ENCODE peak calls at places on chromosomes 6 and 20, in five cellular contexts. One of them, this sample, is unnamed.

GRCh38 chr6:82237013-82237412 is 10.5 kb downstream of the IBTK start:
- DNase-seq in sigmoid colon: no peak
- DNase-seq in endothelial cell of umbilical vein: peak
- DNase-seq in A549: no peak
- DNase-seq in transverse colon: no peak
- DNase-seq in this sample: no peak

GRCh38 chr6:110331816-110332215 is 26.3 kb downstream of the METTL24 start:
- DNase-seq in sigmoid colon: peak
- DNase-seq in endothelial cell of umbilical vein: no peak
- DNase-seq in A549: no peak
- DNase-seq in transverse colon: peak
- DNase-seq in this sample: no peak

GRCh38 chr6:124800222-124800621 is 162.0 kb upstream of the RNF217 start:
- DNase-seq in sigmoid colon: no peak
- DNase-seq in endothelial cell of umbilical vein: no peak
- DNase-seq in A549: no peak
- DNase-seq in transverse colon: no peak
- DNase-seq in this sample: no peak

GRCh38 chr6:167429353-167429752 is 104.5 kb downstream of the TTLL2 start:
- DNase-seq in sigmoid colon: no peak
- DNase-seq in endothelial cell of umbilical vein: no peak
- DNase-seq in A549: no peak
- DNase-seq in transverse colon: no peak
- DNase-seq in this sample: no peak

GRCh38 chr6:3426817-3427739 is 29.8 kb downstream of the SLC22A23 start:
- DNase-seq in sigmoid colon: no peak
- DNase-seq in endothelial cell of umbilical vein: no peak
- DNase-seq in A549: no peak
- DNase-seq in transverse colon: no peak
- DNase-seq in this sample: no peak

GRCh38 chr6:152094992-152095592 is 287.6 kb downstream of the ESR1 start:
- DNase-seq in sigmoid colon: peak
- DNase-seq in endothelial cell of umbilical vein: peak
- DNase-seq in A549: peak
- DNase-seq in transverse colon: peak
- DNase-seq in this sample: peak

GRCh38 chr6:155040154-155040553 is 45.0 kb downstream of the TIAM2 start:
- DNase-seq in sigmoid colon: no peak
- DNase-seq in endothelial cell of umbilical vein: no peak
- DNase-seq in A549: no peak
- DNase-seq in transverse colon: no peak
- DNase-seq in this sample: no peak

GRCh38 chr6:160990847-160991410 is 640 bp upstream of the MAP3K4 start:
- DNase-seq in sigmoid colon: no peak
- DNase-seq in endothelial cell of umbilical vein: peak
- DNase-seq in A549: no peak
- DNase-seq in transverse colon: no peak
- DNase-seq in this sample: no peak

GRCh38 chr20:20462185-20462584 is 94.3 kb downstream of the INSM1 start:
- DNase-seq in sigmoid colon: no peak
- DNase-seq in endothelial cell of umbilical vein: no peak
- DNase-seq in A549: no peak
- DNase-seq in transverse colon: no peak
- DNase-seq in this sample: no peak

GRCh38 chr6:108518714-108519576 is 41.8 kb upstream of the FOXO3 start:
- DNase-seq in sigmoid colon: no peak
- DNase-seq in endothelial cell of umbilical vein: peak
- DNase-seq in A549: peak
- DNase-seq in transverse colon: no peak
- DNase-seq in this sample: no peak

GRCh38 chr6:147906361-147906760 is 397.9 kb downstream of the SAMD5 start:
- DNase-seq in sigmoid colon: no peak
- DNase-seq in endothelial cell of umbilical vein: no peak
- DNase-seq in A549: no peak
- DNase-seq in transverse colon: no peak
- DNase-seq in this sample: no peak

GRCh38 chr20:10369723-10370090 is 64.3 kb downstream of the MKKS start:
- DNase-seq in sigmoid colon: no peak
- DNase-seq in endothelial cell of umbilical vein: peak
- DNase-seq in A549: peak
- DNase-seq in transverse colon: peak
- DNase-seq in this sample: no peak

GRCh38 chr6:13604546-13605416 is 10.4 kb upstream of the NOL7 start:
- DNase-seq in sigmoid colon: no peak
- DNase-seq in endothelial cell of umbilical vein: no peak
- DNase-seq in A549: no peak
- DNase-seq in transverse colon: no peak
- DNase-seq in this sample: no peak

GRCh38 chr20:3316131-3316530 is 77.1 kb upstream of the SLC4A11 start:
- DNase-seq in sigmoid colon: no peak
- DNase-seq in endothelial cell of umbilical vein: no peak
- DNase-seq in A549: no peak
- DNase-seq in transverse colon: no peak
- DNase-seq in this sample: peak

GRCh38 chr6:163296835-163297519 is 117.5 kb upstream of the QKI start:
- DNase-seq in sigmoid colon: no peak
- DNase-seq in endothelial cell of umbilical vein: no peak
- DNase-seq in A549: no peak
- DNase-seq in transverse colon: no peak
- DNase-seq in this sample: no peak

GRCh38 chr6:26380256-26380655 is 2.7 kb upstream of the BTN2A2 start:
- DNase-seq in sigmoid colon: no peak
- DNase-seq in endothelial cell of umbilical vein: no peak
- DNase-seq in A549: no peak
- DNase-seq in transverse colon: no peak
- DNase-seq in this sample: no peak

GRCh38 chr6:26385734-26386125 is 2.8 kb downstream of the BTN2A2 start:
- DNase-seq in sigmoid colon: no peak
- DNase-seq in endothelial cell of umbilical vein: no peak
- DNase-seq in A549: no peak
- DNase-seq in transverse colon: no peak
- DNase-seq in this sample: no peak

GRCh38 chr6:26387565-26387964 is 4.7 kb downstream of the BTN2A2 start:
- DNase-seq in sigmoid colon: no peak
- DNase-seq in endothelial cell of umbilical vein: no peak
- DNase-seq in A549: no peak
- DNase-seq in transverse colon: no peak
- DNase-seq in this sample: no peak

GRCh38 chr6:26388014-26388413 is 5.1 kb downstream of the BTN2A2 start:
- DNase-seq in sigmoid colon: no peak
- DNase-seq in endothelial cell of umbilical vein: no peak
- DNase-seq in A549: no peak
- DNase-seq in transverse colon: no peak
- DNase-seq in this sample: no peak

DNA sequence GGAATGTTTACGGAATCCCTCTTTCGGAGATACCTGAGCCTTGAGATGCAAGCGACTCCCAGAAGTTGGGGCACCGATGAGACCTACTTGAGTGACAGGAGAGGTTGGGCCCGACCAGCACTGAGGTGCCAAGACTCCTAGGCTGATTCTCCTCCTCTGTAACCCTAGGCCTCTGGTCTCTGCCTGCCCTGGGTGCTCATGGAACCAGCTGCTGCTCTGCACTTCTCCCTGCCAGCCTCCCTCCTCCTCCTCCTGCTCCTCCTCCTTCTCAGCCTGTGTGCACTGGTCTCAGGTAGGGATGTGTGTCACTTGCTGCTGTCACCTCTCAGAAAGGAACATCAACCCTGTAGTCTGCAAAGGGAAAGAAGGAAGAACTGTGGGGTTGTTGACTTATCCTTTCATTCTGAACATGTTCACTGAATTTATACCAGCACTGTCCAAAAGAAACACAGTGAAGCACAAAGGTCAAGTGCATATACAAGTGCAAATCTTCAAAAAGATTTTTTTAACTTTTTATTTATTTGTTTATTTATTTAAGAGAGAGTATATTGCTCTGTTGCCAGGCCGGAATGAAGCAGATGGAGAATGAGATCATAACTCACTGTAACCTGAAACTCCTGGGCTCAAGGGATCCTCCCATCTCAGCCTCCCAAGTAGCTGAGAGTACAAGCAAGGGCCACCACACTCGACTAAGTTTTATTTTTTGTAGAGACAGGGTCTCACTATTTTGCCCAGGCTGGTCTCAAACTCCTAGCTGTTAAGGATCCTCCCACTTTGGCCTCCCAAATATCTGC is 913 bp downstream of the BTN2A2 start:
- DNase-seq in sigmoid colon: no peak
- DNase-seq in endothelial cell of umbilical vein: peak
- DNase-seq in A549: no peak
- DNase-seq in transverse colon: peak
- DNase-seq in this sample: peak
- TF ChIP-seq POLR2A in sigmoid colon: no peak
- TF ChIP-seq POLR2A in endothelial cell of umbilical vein: no peak
- TF ChIP-seq POLR2A in A549: no peak
- TF ChIP-seq POLR2A in transverse colon: peak
- TF ChIP-seq POLR2A in this sample: no peak

GRCh38 chr20:59042796-59043621 is 423 bp upstream of the PRELID3B start:
- DNase-seq in sigmoid colon: peak
- DNase-seq in endothelial cell of umbilical vein: peak
- DNase-seq in A549: peak
- DNase-seq in transverse colon: peak
- DNase-seq in this sample: peak
- TF ChIP-seq POLR2A in sigmoid colon: no peak
- TF ChIP-seq POLR2A in endothelial cell of umbilical vein: no peak
- TF ChIP-seq POLR2A in A549: peak
- TF ChIP-seq POLR2A in transverse colon: no peak
- TF ChIP-seq POLR2A in this sample: no peak

DNA sequence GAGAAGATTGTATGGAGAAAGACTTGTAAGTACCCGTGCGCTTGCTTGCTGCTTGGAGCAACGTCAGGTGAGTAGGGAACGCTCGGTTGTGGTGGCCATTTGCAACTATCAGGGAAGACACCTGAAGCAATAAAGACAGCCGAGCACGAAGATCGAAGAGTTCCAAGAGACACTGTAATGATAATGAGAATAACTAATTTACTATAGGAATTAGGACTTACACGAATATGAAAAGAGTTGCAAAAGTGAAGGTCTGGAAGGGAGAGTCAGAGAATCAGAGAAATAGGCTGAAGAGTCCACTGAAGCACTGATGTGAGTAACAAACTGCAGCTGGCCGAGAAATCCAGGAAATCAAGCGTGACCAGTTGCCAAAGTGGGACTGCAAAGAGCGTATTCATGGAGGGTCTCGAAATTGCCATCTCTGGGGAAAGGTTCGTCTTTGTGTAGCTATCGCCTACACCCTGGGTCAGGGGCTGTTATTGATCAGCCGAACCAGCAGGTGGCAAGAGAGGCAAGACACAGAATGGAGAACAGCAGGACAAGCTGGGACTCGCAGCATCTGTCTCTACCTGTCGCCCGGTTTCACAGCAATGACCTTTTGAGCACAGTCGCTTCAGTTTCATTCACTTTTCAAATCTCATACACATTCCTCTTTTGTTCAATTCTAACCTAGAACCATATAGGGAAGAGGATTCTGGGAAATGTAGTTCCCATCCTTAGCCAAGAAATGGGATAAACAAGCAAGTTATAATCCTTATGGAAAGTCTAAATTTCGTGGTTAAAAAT is 26.2 kb downstream of the LOC128125822 start:
- DNase-seq in sigmoid colon: peak
- DNase-seq in endothelial cell of umbilical vein: peak
- DNase-seq in A549: peak
- DNase-seq in transverse colon: peak
- DNase-seq in this sample: peak
- TF ChIP-seq POLR2A in sigmoid colon: no peak
- TF ChIP-seq POLR2A in endothelial cell of umbilical vein: no peak
- TF ChIP-seq POLR2A in A549: no peak
- TF ChIP-seq POLR2A in transverse colon: no peak
- TF ChIP-seq POLR2A in this sample: no peak

GRCh38 chr6:11934638-11935037 is 77.5 kb upstream of the HIVEP1 start:
- DNase-seq in sigmoid colon: no peak
- DNase-seq in endothelial cell of umbilical vein: no peak
- DNase-seq in A549: no peak
- DNase-seq in transverse colon: no peak
- DNase-seq in this sample: no peak

GRCh38 chr6:11942185-11942864 is 69.8 kb upstream of the HIVEP1 start:
- DNase-seq in sigmoid colon: no peak
- DNase-seq in endothelial cell of umbilical vein: no peak
- DNase-seq in A549: no peak
- DNase-seq in transverse colon: no peak
- DNase-seq in this sample: no peak

GRCh38 chr6:11944111-11944510 is 68.0 kb upstream of the HIVEP1 start:
- DNase-seq in sigmoid colon: no peak
- DNase-seq in endothelial cell of umbilical vein: no peak
- DNase-seq in A549: no peak
- DNase-seq in transverse colon: no peak
- DNase-seq in this sample: no peak

GRCh38 chr6:11943060-11943459 is 69.1 kb upstream of the HIVEP1 start:
- DNase-seq in sigmoid colon: no peak
- DNase-seq in endothelial cell of umbilical vein: no peak
- DNase-seq in A549: no peak
- DNase-seq in transverse colon: no peak
- DNase-seq in this sample: no peak

GRCh38 chr6:11938285-11938890 is 73.7 kb upstream of the HIVEP1 start:
- DNase-seq in sigmoid colon: no peak
- DNase-seq in endothelial cell of umbilical vein: peak
- DNase-seq in A549: no peak
- DNase-seq in transverse colon: peak
- DNase-seq in this sample: no peak
- TF ChIP-seq POLR2A in sigmoid colon: no peak
- TF ChIP-seq POLR2A in endothelial cell of umbilical vein: peak
- TF ChIP-seq POLR2A in A549: no peak
- TF ChIP-seq POLR2A in transverse colon: no peak
- TF ChIP-seq POLR2A in this sample: no peak

GRCh38 chr20:41249371-41249770 is 68.2 kb downstream of the ZHX3 start:
- DNase-seq in sigmoid colon: peak
- DNase-seq in endothelial cell of umbilical vein: peak
- DNase-seq in A549: no peak
- DNase-seq in transverse colon: peak
- DNase-seq in this sample: peak
- TF ChIP-seq POLR2A in sigmoid colon: no peak
- TF ChIP-seq POLR2A in endothelial cell of umbilical vein: peak
- TF ChIP-seq POLR2A in A549: no peak
- TF ChIP-seq POLR2A in transverse colon: no peak
- TF ChIP-seq POLR2A in this sample: peak

DNA sequence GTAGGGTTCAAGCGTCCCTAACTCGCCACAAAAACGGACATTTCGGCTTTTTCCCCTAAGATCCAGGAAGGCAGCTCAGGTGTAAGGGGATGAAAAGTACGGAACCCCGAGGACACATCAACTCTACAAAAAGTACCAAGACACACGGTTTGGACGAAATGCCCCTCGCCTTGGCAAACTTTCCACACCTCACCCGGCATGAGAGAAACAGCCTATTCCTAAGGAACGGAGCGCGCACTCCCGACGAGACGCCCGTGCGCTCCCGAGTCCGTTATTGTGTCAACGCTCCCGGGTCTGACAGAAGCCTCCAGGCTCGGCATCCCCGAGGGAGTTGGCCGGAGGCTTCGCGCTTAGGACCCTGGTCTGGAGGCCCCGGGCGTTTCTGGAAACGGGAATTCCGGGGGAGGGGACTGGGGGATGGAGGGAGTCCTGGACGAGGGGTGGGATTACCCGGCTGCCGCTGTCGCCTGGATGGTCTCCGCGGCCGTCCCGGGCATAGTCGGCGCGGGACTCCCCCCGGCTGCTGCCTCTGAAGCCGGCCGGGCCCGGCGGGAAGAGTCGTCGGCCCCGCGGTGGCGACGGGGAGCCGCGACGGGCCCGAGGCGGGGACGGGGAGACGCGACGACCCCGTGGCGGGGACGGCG is 808 bp downstream of the ZNF318 start:
- DNase-seq in sigmoid colon: peak
- DNase-seq in endothelial cell of umbilical vein: peak
- DNase-seq in A549: peak
- DNase-seq in transverse colon: peak
- DNase-seq in this sample: peak
- TF ChIP-seq POLR2A in sigmoid colon: no peak
- TF ChIP-seq POLR2A in endothelial cell of umbilical vein: no peak
- TF ChIP-seq POLR2A in A549: no peak
- TF ChIP-seq POLR2A in transverse colon: no peak
- TF ChIP-seq POLR2A in this sample: no peak

GRCh38 chr6:15335385-15335784 is 89.5 kb downstream of the JARID2 start:
- DNase-seq in sigmoid colon: no peak
- DNase-seq in endothelial cell of umbilical vein: no peak
- DNase-seq in A549: no peak
- DNase-seq in transverse colon: no peak
- DNase-seq in this sample: no peak
- TF ChIP-seq POLR2A in sigmoid colon: no peak
- TF ChIP-seq POLR2A in endothelial cell of umbilical vein: no peak
- TF ChIP-seq POLR2A in A549: no peak
- TF ChIP-seq POLR2A in transverse colon: no peak
- TF ChIP-seq POLR2A in this sample: no peak